ENCODE peak calls at places on chromosome 10, in ten cellular contexts. H is NCI-H1092; I is PC-3; Q is stimulated activated CD4-positive, alpha-beta T cell treated with anti-CD3 and anti-CD28 coated beads, Interleukin-4, amount 100 ng/mL, for 4 hours; L is stomach; M is tibial nerve; P is anterior cingulate cortex; W is amniotic stem cell; B is endothelial cell of umbilical vein; R is activated naive CD8-positive, alpha-beta T cell treated with anti-CD3 and anti-CD28 coated beads, Interleukin-2, amount 50 U/mL, for 24 hours. O is an unnamed sample.

GRCh38 chr10:43440782-43441134 is 3.8 kb downstream of the ZNF487 start:
- DNase-seq in B (no peak), W (no peak), Q (no peak), I (no peak), P (no peak), H (no peak), L (no peak), M (no peak), R (no peak), O (no peak)

GRCh38 chr10:72935358-72935757 is 19.2 kb downstream of the PLA2G12B start:
- DNase-seq in P (no peak), W (no peak), H (no peak), M (no peak), I (peak; percentile 97), L (no peak), R (no peak), Q (no peak), B (no peak), O (no peak)

GRCh38 chr10:132653721-132654120 is 116.1 kb downstream of the INPP5A start:
- DNase-seq in P (no peak), H (no peak), R (no peak), Q (no peak), I (no peak), M (no peak), W (no peak), B (no peak), L (no peak), O (no peak)

GRCh38 chr10:47388879-47389278 is 4.8 kb upstream of the ZNF488 start:
- DNase-seq in H (no peak), B (no peak), P (no peak), I (no peak), Q (no peak), M (no peak), L (peak; percentile 7), R (no peak), W (no peak), O (no peak)

GRCh38 chr10:68471586-68472408 is at the start of gene DNA2:
- DNase-seq in Q (peak; percentile 70), P (peak; percentile 66), B (peak; percentile 82), M (no peak), R (peak; percentile 84), I (peak; percentile 93), H (peak; percentile 71), L (peak; percentile 62), W (peak; percentile 5), O (peak; percentile 73)

GRCh38 chr10:116740971-116741370 is 1.4 kb downstream of the HSPA12A start:
- DNase-seq in Q (no peak), W (no peak), H (no peak), M (no peak), I (no peak), P (peak; percentile 49), R (no peak), B (no peak), L (no peak), O (no peak)

GRCh38 chr10:73183882-73184281 is 16.0 kb downstream of the FAM149B1 start:
- DNase-seq in M (no peak), Q (no peak), P (no peak), I (no peak), L (no peak), R (no peak), B (peak; percentile 86), H (no peak), W (no peak), O (no peak)

GRCh38 chr10:70974920-70975319 is 86.6 kb upstream of the PCBD1 start:
- DNase-seq in W (no peak), H (no peak), Q (no peak), M (no peak), I (no peak), P (no peak), B (no peak), L (no peak), R (no peak), O (no peak)

GRCh38 chr10:63409465-63410027 is 56.2 kb downstream of the JMJD1C start:
- DNase-seq in I (peak; percentile 42), L (no peak), B (peak; percentile 23), P (no peak), W (peak; percentile 11), H (no peak), Q (no peak), M (no peak), R (no peak), O (no peak)

GRCh38 chr10:93224005-93224779 is 150.5 kb downstream of the CYP26A1 start:
- DNase-seq in I (peak; percentile 7), Q (no peak), W (no peak), L (no peak), H (no peak), B (no peak), R (no peak), P (no peak), M (no peak), O (no peak)